ENCODE peak calls at places on chromosomes 5 and 9, in nine cellular contexts. N is pancreas, J is adrenal gland, V is endothelial cell of umbilical vein, H is breast epithelium, K is SK-N-SH, X is gastrocnemius medialis, I is stomach, S is DND-41. C is an unnamed sample.

GRCh38 chr9:127108182-127108876 is 14.1 kb downstream of the ANGPTL2 start:
- DNase-seq in V (no peak), J (no peak), H (no peak), N (no peak), I (no peak), K (no peak), S (no peak), X (peak; percentile 84), C (no peak)

GRCh38 chr5:16791036-16791705 is 144.9 kb downstream of the MYO10 start:
- DNase-seq in S (peak; percentile 30), H (no peak), N (no peak), J (no peak), V (peak; percentile 79), I (no peak), K (peak; percentile 69), X (no peak), C (no peak)

GRCh38 chr5:34474573-34475021 is 181.5 kb upstream of the RAI14 start:
- DNase-seq in J (no peak), K (peak; percentile 53), H (no peak), S (peak; percentile 23), X (no peak), I (no peak), V (peak; percentile 64), N (no peak), C (no peak)

GRCh38 chr9:33092634-33093033 is 16.2 kb upstream of the SMU1 start:
- DNase-seq in H (no peak), S (no peak), V (peak; percentile 19), X (no peak), K (no peak), I (no peak), J (no peak), N (no peak), C (no peak)

GRCh38 chr5:50967388-50968039 is 301.1 kb downstream of the PARP8 start:
- DNase-seq in V (no peak), J (no peak), K (peak; percentile 62), I (peak; percentile 61), N (no peak), H (no peak), X (no peak), S (no peak), C (no peak)

GRCh38 chr5:112642885-112643284 is 94.8 kb upstream of the APC start:
- DNase-seq in N (no peak), S (no peak), K (no peak), H (no peak), J (no peak), V (no peak), X (no peak), I (no peak), C (no peak)

GRCh38 chr9:121217609-121218292 is 16.1 kb upstream of the RAB14 start:
- DNase-seq in K (no peak), S (no peak), H (no peak), X (no peak), I (no peak), V (no peak), J (no peak), N (no peak), C (no peak)

GRCh38 chr9:113569472-113570060 is 106.0 kb downstream of the RGS3 start:
- DNase-seq in I (no peak), S (no peak), V (no peak), N (peak; percentile 7), H (no peak), K (no peak), J (no peak), X (peak; percentile 6), C (no peak)

GRCh38 chr5:144484124-144484897 is 313.6 kb downstream of the KCTD16 start:
- DNase-seq in S (no peak), H (no peak), V (peak; percentile 39), I (no peak), J (no peak), N (no peak), K (no peak), X (no peak), C (no peak)

GRCh38 chr5:98349251-98349989 is 424.0 kb upstream of the RGMB start:
- DNase-seq in V (peak; percentile 29), K (no peak), I (no peak), J (no peak), X (no peak), H (no peak), S (no peak), N (no peak), C (no peak)

GRCh38 chr5:64612349-64612961 is 77.8 kb upstream of the SHISAL2B start:
- DNase-seq in J (peak; percentile 55), K (peak; percentile 20), H (no peak), V (peak; percentile 76), S (peak; percentile 30), N (no peak), X (no peak), I (peak; percentile 27), C (no peak)

GRCh38 chr9:138074516-138074915 is 196.9 kb downstream of the CACNA1B start:
- DNase-seq in J (no peak), K (peak; percentile 7), V (no peak), H (peak; percentile 11), I (peak; percentile 15), X (no peak), S (no peak), N (no peak), C (no peak)

DNA sequence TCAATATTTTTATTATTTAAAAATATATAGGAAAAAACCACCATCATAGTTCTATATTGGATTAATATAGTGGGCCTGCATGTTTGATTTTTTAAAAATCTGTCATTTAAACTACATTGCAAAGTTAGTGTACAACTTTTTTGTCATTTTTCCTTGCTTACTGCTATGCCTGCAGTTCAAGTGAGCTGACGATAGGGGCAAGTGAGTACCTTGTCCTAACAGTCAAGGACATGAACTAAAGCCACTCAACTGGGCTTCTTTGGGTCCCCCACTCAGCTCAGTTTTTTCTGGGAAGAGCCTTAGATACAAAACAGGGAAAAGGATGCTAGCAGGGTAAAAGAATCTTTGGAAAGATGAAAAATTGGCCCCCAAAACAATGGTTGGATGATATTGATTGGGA is 269.9 kb downstream of the MAN2A1 start:
- DNase-seq in S (no peak), I (no peak), N (no peak), J (no peak), V (no peak), K (no peak), X (no peak), H (no peak), C (no peak)
- TF ChIP-seq CTCF in S (no peak), I (no peak), N (no peak), J (no peak), V (no peak), K (no peak), X (no peak), H (no peak), C (no peak)

GRCh38 chr9:130193531-130194405 is 21.6 kb downstream of the NCS1 start:
- DNase-seq in V (no peak), I (no peak), K (peak; percentile 69), X (no peak), H (no peak), S (no peak), J (peak; percentile 82), N (peak; percentile 48), C (no peak)
- H3K4me3 ChIP-seq in V (no peak overlapping the region), I (no peak overlapping the region), K (no peak overlapping the region), X (no peak overlapping the region), H (no peak overlapping the region), S (no peak overlapping the region), J (no peak overlapping the region), N (no peak overlapping the region), C (no peak overlapping the region)

DNA sequence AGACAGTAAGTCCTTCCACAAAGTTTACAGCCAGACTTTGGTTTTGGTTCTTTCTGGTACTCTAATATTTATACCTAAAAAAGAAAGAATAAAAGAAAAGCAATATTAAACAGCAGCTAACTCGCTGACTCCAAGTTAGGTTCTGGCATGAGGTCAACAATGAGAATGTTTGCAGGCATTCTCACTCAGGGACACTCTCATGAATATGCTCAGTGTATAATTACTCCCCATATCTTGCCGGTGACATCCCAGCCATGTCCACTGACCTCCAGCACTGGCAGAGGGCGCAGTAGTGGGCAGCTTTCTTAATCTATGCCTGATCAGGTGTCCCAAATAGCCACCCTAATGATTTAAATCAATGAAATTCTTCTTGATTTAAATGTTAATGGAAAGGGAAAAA is 151.5 kb downstream of the BNC2 start:
- DNase-seq in J (no peak), N (no peak), H (no peak), X (no peak), S (no peak), K (no peak), I (no peak), V (no peak), C (no peak)
- TF ChIP-seq CTCF in J (no peak), N (no peak), H (no peak), X (no peak), S (no peak), K (no peak), I (no peak), V (no peak), C (no peak)

DNA sequence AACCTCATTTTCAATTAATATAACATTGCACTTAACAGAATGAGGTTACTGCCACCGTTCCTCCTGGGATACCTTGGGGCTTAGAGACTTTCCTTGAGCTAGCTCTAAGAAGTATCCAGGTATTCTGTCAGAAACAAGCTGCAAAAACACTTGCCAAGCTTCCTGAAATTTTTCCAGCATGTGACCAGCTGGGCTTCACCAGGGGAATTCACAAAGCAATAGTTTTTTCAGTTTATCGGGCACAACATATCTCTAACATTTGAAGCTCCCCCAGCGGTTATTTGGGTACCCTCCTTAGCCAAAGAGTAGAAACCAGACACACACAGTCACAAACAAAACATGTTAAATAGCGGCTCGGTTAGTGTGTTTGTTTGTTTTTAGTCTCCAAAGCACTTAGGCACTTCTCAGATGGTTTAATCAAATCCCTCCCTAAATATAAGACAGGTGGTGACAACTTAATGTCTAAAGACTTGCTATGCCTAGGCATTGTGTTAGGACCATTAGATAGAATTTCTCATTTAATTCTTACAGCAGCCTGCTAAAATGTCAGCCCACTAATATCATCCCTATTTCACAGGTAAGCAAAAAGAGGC is 278.2 kb downstream of the GLIS3 start:
- DNase-seq in I (no peak), S (no peak), X (no peak), K (no peak), N (no peak), J (no peak), V (no peak), H (no peak), C (no peak)
- H3K4me3 ChIP-seq in I (no peak overlapping the region), S (no peak overlapping the region), X (no peak overlapping the region), K (no peak overlapping the region), N (no peak overlapping the region), J (no peak overlapping the region), V (no peak overlapping the region), H (no peak overlapping the region), C (no peak overlapping the region)